ENCODE peak calls at places on chromosomes 7 and 10, in nine cellular contexts. One of them, this sample, is unnamed.

GRCh38 chr10:46520381-46520780 is 36.1 kb downstream of the GPRIN2 start:
- DNase-seq in NCI-H345: no peak
- DNase-seq in epithelial cell of esophagus: no peak
- DNase-seq in hippocampal formation: no peak
- DNase-seq in ELR: no peak
- DNase-seq in HS-5: no peak
- DNase-seq in AG10803: no peak
- DNase-seq in mesendoderm: no peak
- DNase-seq in stimulated activated CD8-positive, alpha-beta memory T cell treated with anti-CD3 and anti-CD28 coated beads, Interleukin-2, amount 100 ng/mL, for 48 hours: no peak
- DNase-seq in this sample: no peak

GRCh38 chr10:124736491-124737136 is 7.6 kb downstream of the FAM53B start:
- DNase-seq in NCI-H345: peak; percentile 3
- DNase-seq in epithelial cell of esophagus: peak; percentile 62
- DNase-seq in hippocampal formation: peak; percentile 85
- DNase-seq in ELR: no peak
- DNase-seq in HS-5: no peak
- DNase-seq in AG10803: peak; percentile 67
- DNase-seq in mesendoderm: no peak
- DNase-seq in stimulated activated CD8-positive, alpha-beta memory T cell treated with anti-CD3 and anti-CD28 coated beads, Interleukin-2, amount 100 ng/mL, for 48 hours: no peak
- DNase-seq in this sample: no peak

GRCh38 chr10:3805791-3806381 is 20.9 kb upstream of the KLF6 start:
- DNase-seq in NCI-H345: peak; percentile 61
- DNase-seq in epithelial cell of esophagus: peak; percentile 73
- DNase-seq in hippocampal formation: no peak
- DNase-seq in ELR: peak; percentile 94
- DNase-seq in HS-5: peak; percentile 61
- DNase-seq in AG10803: peak; percentile 88
- DNase-seq in mesendoderm: peak; percentile 98
- DNase-seq in stimulated activated CD8-positive, alpha-beta memory T cell treated with anti-CD3 and anti-CD28 coated beads, Interleukin-2, amount 100 ng/mL, for 48 hours: no peak
- DNase-seq in this sample: no peak

GRCh38 chr7:27560706-27561235 is 101.9 kb downstream of the HIBADH start:
- DNase-seq in NCI-H345: no peak
- DNase-seq in epithelial cell of esophagus: peak; percentile 63
- DNase-seq in hippocampal formation: no peak
- DNase-seq in ELR: peak; percentile 81
- DNase-seq in HS-5: peak; percentile 56
- DNase-seq in AG10803: peak; percentile 72
- DNase-seq in mesendoderm: no peak
- DNase-seq in stimulated activated CD8-positive, alpha-beta memory T cell treated with anti-CD3 and anti-CD28 coated beads, Interleukin-2, amount 100 ng/mL, for 48 hours: no peak
- DNase-seq in this sample: no peak

GRCh38 chr7:20331231-20331880 is 656 bp downstream of the ITGB8 start:
- DNase-seq in NCI-H345: peak; percentile 65
- DNase-seq in epithelial cell of esophagus: peak; percentile 45
- DNase-seq in hippocampal formation: peak; percentile 87
- DNase-seq in ELR: peak; percentile 32
- DNase-seq in HS-5: peak; percentile 41
- DNase-seq in AG10803: peak; percentile 21
- DNase-seq in mesendoderm: peak; percentile 71
- DNase-seq in stimulated activated CD8-positive, alpha-beta memory T cell treated with anti-CD3 and anti-CD28 coated beads, Interleukin-2, amount 100 ng/mL, for 48 hours: peak; percentile 5
- DNase-seq in this sample: no peak

GRCh38 chr10:114207349-114207748 is 28.2 kb downstream of the TDRD1 start:
- DNase-seq in NCI-H345: no peak
- DNase-seq in epithelial cell of esophagus: no peak
- DNase-seq in hippocampal formation: no peak
- DNase-seq in ELR: no peak
- DNase-seq in HS-5: no peak
- DNase-seq in AG10803: no peak
- DNase-seq in mesendoderm: no peak
- DNase-seq in stimulated activated CD8-positive, alpha-beta memory T cell treated with anti-CD3 and anti-CD28 coated beads, Interleukin-2, amount 100 ng/mL, for 48 hours: no peak
- DNase-seq in this sample: no peak

GRCh38 chr7:118185163-118185860 is 1.3 kb downstream of the LSM8 start:
- DNase-seq in NCI-H345: no peak
- DNase-seq in epithelial cell of esophagus: no peak
- DNase-seq in hippocampal formation: no peak
- DNase-seq in ELR: no peak
- DNase-seq in HS-5: no peak
- DNase-seq in AG10803: peak; percentile 80
- DNase-seq in mesendoderm: peak; percentile 10
- DNase-seq in stimulated activated CD8-positive, alpha-beta memory T cell treated with anti-CD3 and anti-CD28 coated beads, Interleukin-2, amount 100 ng/mL, for 48 hours: no peak
- DNase-seq in this sample: no peak

GRCh38 chr10:22252286-22252800 is 34.5 kb upstream of the EBLN1 start:
- DNase-seq in NCI-H345: peak; percentile 19
- DNase-seq in epithelial cell of esophagus: peak; percentile 29
- DNase-seq in hippocampal formation: peak; percentile 67
- DNase-seq in ELR: peak; percentile 43
- DNase-seq in HS-5: no peak
- DNase-seq in AG10803: peak; percentile 44
- DNase-seq in mesendoderm: peak; percentile 49
- DNase-seq in stimulated activated CD8-positive, alpha-beta memory T cell treated with anti-CD3 and anti-CD28 coated beads, Interleukin-2, amount 100 ng/mL, for 48 hours: peak; percentile 60
- DNase-seq in this sample: peak; percentile 51

GRCh38 chr10:77798940-77799339 is 127.6 kb downstream of the DLG5 start:
- DNase-seq in NCI-H345: no peak
- DNase-seq in epithelial cell of esophagus: no peak
- DNase-seq in hippocampal formation: no peak
- DNase-seq in ELR: no peak
- DNase-seq in HS-5: no peak
- DNase-seq in AG10803: no peak
- DNase-seq in mesendoderm: no peak
- DNase-seq in stimulated activated CD8-positive, alpha-beta memory T cell treated with anti-CD3 and anti-CD28 coated beads, Interleukin-2, amount 100 ng/mL, for 48 hours: no peak
- DNase-seq in this sample: no peak

GRCh38 chr7:57370066-57370738 is 79.8 kb upstream of the ZNF716 start:
- DNase-seq in NCI-H345: no peak
- DNase-seq in epithelial cell of esophagus: no peak
- DNase-seq in hippocampal formation: no peak
- DNase-seq in ELR: no peak
- DNase-seq in HS-5: no peak
- DNase-seq in AG10803: no peak
- DNase-seq in mesendoderm: no peak
- DNase-seq in stimulated activated CD8-positive, alpha-beta memory T cell treated with anti-CD3 and anti-CD28 coated beads, Interleukin-2, amount 100 ng/mL, for 48 hours: no peak
- DNase-seq in this sample: no peak

GRCh38 chr10:126270116-126270515 is 118.2 kb downstream of the ADAM12 start:
- DNase-seq in NCI-H345: no peak
- DNase-seq in epithelial cell of esophagus: peak; percentile 23
- DNase-seq in hippocampal formation: no peak
- DNase-seq in ELR: peak; percentile 68
- DNase-seq in HS-5: peak; percentile 57
- DNase-seq in AG10803: peak; percentile 77
- DNase-seq in mesendoderm: no peak
- DNase-seq in stimulated activated CD8-positive, alpha-beta memory T cell treated with anti-CD3 and anti-CD28 coated beads, Interleukin-2, amount 100 ng/mL, for 48 hours: no peak
- DNase-seq in this sample: no peak

GRCh38 chr7:70586822-70587221 is 545.1 kb upstream of the GALNT17 start:
- DNase-seq in NCI-H345: no peak
- DNase-seq in epithelial cell of esophagus: no peak
- DNase-seq in hippocampal formation: no peak
- DNase-seq in ELR: no peak
- DNase-seq in HS-5: no peak
- DNase-seq in AG10803: peak; percentile 88
- DNase-seq in mesendoderm: no peak
- DNase-seq in stimulated activated CD8-positive, alpha-beta memory T cell treated with anti-CD3 and anti-CD28 coated beads, Interleukin-2, amount 100 ng/mL, for 48 hours: no peak
- DNase-seq in this sample: no peak

GRCh38 chr10:102634696-102635095 is 9.6 kb upstream of the TRIM8 start:
- DNase-seq in NCI-H345: no peak
- DNase-seq in epithelial cell of esophagus: peak; percentile 80
- DNase-seq in hippocampal formation: no peak
- DNase-seq in ELR: no peak
- DNase-seq in HS-5: no peak
- DNase-seq in AG10803: no peak
- DNase-seq in mesendoderm: no peak
- DNase-seq in stimulated activated CD8-positive, alpha-beta memory T cell treated with anti-CD3 and anti-CD28 coated beads, Interleukin-2, amount 100 ng/mL, for 48 hours: no peak
- DNase-seq in this sample: no peak

GRCh38 chr7:81158189-81158588 is 239.3 kb upstream of the SEMA3C start:
- DNase-seq in NCI-H345: peak; percentile 47
- DNase-seq in epithelial cell of esophagus: no peak
- DNase-seq in hippocampal formation: no peak
- DNase-seq in ELR: no peak
- DNase-seq in HS-5: no peak
- DNase-seq in AG10803: no peak
- DNase-seq in mesendoderm: peak; percentile 8
- DNase-seq in stimulated activated CD8-positive, alpha-beta memory T cell treated with anti-CD3 and anti-CD28 coated beads, Interleukin-2, amount 100 ng/mL, for 48 hours: no peak
- DNase-seq in this sample: no peak

GRCh38 chr7:142140560-142140959 is 29.0 kb downstream of the MGAM2 start:
- DNase-seq in NCI-H345: no peak
- DNase-seq in epithelial cell of esophagus: no peak
- DNase-seq in hippocampal formation: no peak
- DNase-seq in ELR: no peak
- DNase-seq in HS-5: no peak
- DNase-seq in AG10803: no peak
- DNase-seq in mesendoderm: no peak
- DNase-seq in stimulated activated CD8-positive, alpha-beta memory T cell treated with anti-CD3 and anti-CD28 coated beads, Interleukin-2, amount 100 ng/mL, for 48 hours: no peak
- DNase-seq in this sample: no peak

GRCh38 chr10:30368065-30368718 is 19.1 kb upstream of the MTPAP start:
- DNase-seq in NCI-H345: no peak
- DNase-seq in epithelial cell of esophagus: peak; percentile 67
- DNase-seq in hippocampal formation: no peak
- DNase-seq in ELR: no peak
- DNase-seq in HS-5: no peak
- DNase-seq in AG10803: peak; percentile 49
- DNase-seq in mesendoderm: no peak
- DNase-seq in stimulated activated CD8-positive, alpha-beta memory T cell treated with anti-CD3 and anti-CD28 coated beads, Interleukin-2, amount 100 ng/mL, for 48 hours: no peak
- DNase-seq in this sample: no peak

GRCh38 chr7:87058739-87059524 is 522 bp downstream of the ELAPOR2 start:
- DNase-seq in NCI-H345: peak; percentile 24
- DNase-seq in epithelial cell of esophagus: peak; percentile 5
- DNase-seq in hippocampal formation: peak; percentile 33
- DNase-seq in ELR: no peak
- DNase-seq in HS-5: no peak
- DNase-seq in AG10803: no peak
- DNase-seq in mesendoderm: peak; percentile 66
- DNase-seq in stimulated activated CD8-positive, alpha-beta memory T cell treated with anti-CD3 and anti-CD28 coated beads, Interleukin-2, amount 100 ng/mL, for 48 hours: no peak
- DNase-seq in this sample: peak; percentile 19

GRCh38 chr10:124500767-124501166 is 39.1 kb downstream of the LHPP start:
- DNase-seq in NCI-H345: no peak
- DNase-seq in epithelial cell of esophagus: no peak
- DNase-seq in hippocampal formation: no peak
- DNase-seq in ELR: no peak
- DNase-seq in HS-5: no peak
- DNase-seq in AG10803: no peak
- DNase-seq in mesendoderm: no peak
- DNase-seq in stimulated activated CD8-positive, alpha-beta memory T cell treated with anti-CD3 and anti-CD28 coated beads, Interleukin-2, amount 100 ng/mL, for 48 hours: no peak
- DNase-seq in this sample: no peak

GRCh38 chr10:119981826-119982225 is 89.3 kb downstream of the SEC23IP start:
- DNase-seq in NCI-H345: no peak
- DNase-seq in epithelial cell of esophagus: peak; percentile 8
- DNase-seq in hippocampal formation: no peak
- DNase-seq in ELR: peak; percentile 3
- DNase-seq in HS-5: no peak
- DNase-seq in AG10803: no peak
- DNase-seq in mesendoderm: no peak
- DNase-seq in stimulated activated CD8-positive, alpha-beta memory T cell treated with anti-CD3 and anti-CD28 coated beads, Interleukin-2, amount 100 ng/mL, for 48 hours: no peak
- DNase-seq in this sample: no peak

GRCh38 chr7:133310232-133310852 is 57.5 kb downstream of the EXOC4 start:
- DNase-seq in NCI-H345: peak; percentile 90
- DNase-seq in epithelial cell of esophagus: no peak
- DNase-seq in hippocampal formation: no peak
- DNase-seq in ELR: no peak
- DNase-seq in HS-5: no peak
- DNase-seq in AG10803: no peak
- DNase-seq in mesendoderm: no peak
- DNase-seq in stimulated activated CD8-positive, alpha-beta memory T cell treated with anti-CD3 and anti-CD28 coated beads, Interleukin-2, amount 100 ng/mL, for 48 hours: no peak
- DNase-seq in this sample: no peak

GRCh38 chr7:31785081-31785480 is 98.1 kb downstream of the PPP1R17 start:
- DNase-seq in NCI-H345: no peak
- DNase-seq in epithelial cell of esophagus: no peak
- DNase-seq in hippocampal formation: no peak
- DNase-seq in ELR: no peak
- DNase-seq in HS-5: no peak
- DNase-seq in AG10803: no peak
- DNase-seq in mesendoderm: no peak
- DNase-seq in stimulated activated CD8-positive, alpha-beta memory T cell treated with anti-CD3 and anti-CD28 coated beads, Interleukin-2, amount 100 ng/mL, for 48 hours: no peak
- DNase-seq in this sample: no peak

GRCh38 chr7:36161996-36162395 is 8.9 kb downstream of the EEPD1 start:
- DNase-seq in NCI-H345: peak; percentile 30
- DNase-seq in epithelial cell of esophagus: peak; percentile 79
- DNase-seq in hippocampal formation: no peak
- DNase-seq in ELR: no peak
- DNase-seq in HS-5: no peak
- DNase-seq in AG10803: no peak
- DNase-seq in mesendoderm: peak; percentile 54
- DNase-seq in stimulated activated CD8-positive, alpha-beta memory T cell treated with anti-CD3 and anti-CD28 coated beads, Interleukin-2, amount 100 ng/mL, for 48 hours: no peak
- DNase-seq in this sample: no peak

GRCh38 chr10:125296598-125296997 is 136.2 kb upstream of the CTBP2 start:
- DNase-seq in NCI-H345: no peak
- DNase-seq in epithelial cell of esophagus: peak; percentile 38
- DNase-seq in hippocampal formation: no peak
- DNase-seq in ELR: no peak
- DNase-seq in HS-5: no peak
- DNase-seq in AG10803: no peak
- DNase-seq in mesendoderm: no peak
- DNase-seq in stimulated activated CD8-positive, alpha-beta memory T cell treated with anti-CD3 and anti-CD28 coated beads, Interleukin-2, amount 100 ng/mL, for 48 hours: no peak
- DNase-seq in this sample: no peak

GRCh38 chr10:88702848-88703597 is 3.0 kb upstream of the LIPK start:
- DNase-seq in NCI-H345: peak; percentile 36
- DNase-seq in epithelial cell of esophagus: peak; percentile 93
- DNase-seq in hippocampal formation: no peak
- DNase-seq in ELR: peak; percentile 27
- DNase-seq in HS-5: no peak
- DNase-seq in AG10803: no peak
- DNase-seq in mesendoderm: peak; percentile 94
- DNase-seq in stimulated activated CD8-positive, alpha-beta memory T cell treated with anti-CD3 and anti-CD28 coated beads, Interleukin-2, amount 100 ng/mL, for 48 hours: no peak
- DNase-seq in this sample: no peak

GRCh38 chr7:44268671-44269070 is 56.7 kb downstream of the CAMK2B start:
- DNase-seq in NCI-H345: no peak
- DNase-seq in epithelial cell of esophagus: no peak
- DNase-seq in hippocampal formation: no peak
- DNase-seq in ELR: no peak
- DNase-seq in HS-5: no peak
- DNase-seq in AG10803: no peak
- DNase-seq in mesendoderm: no peak
- DNase-seq in stimulated activated CD8-positive, alpha-beta memory T cell treated with anti-CD3 and anti-CD28 coated beads, Interleukin-2, amount 100 ng/mL, for 48 hours: no peak
- DNase-seq in this sample: no peak

GRCh38 chr7:130961128-130961601 is 227.2 kb upstream of the KLF14 start:
- DNase-seq in NCI-H345: no peak
- DNase-seq in epithelial cell of esophagus: peak; percentile 78
- DNase-seq in hippocampal formation: no peak
- DNase-seq in ELR: peak; percentile 83
- DNase-seq in HS-5: peak; percentile 71
- DNase-seq in AG10803: peak; percentile 89
- DNase-seq in mesendoderm: no peak
- DNase-seq in stimulated activated CD8-positive, alpha-beta memory T cell treated with anti-CD3 and anti-CD28 coated beads, Interleukin-2, amount 100 ng/mL, for 48 hours: peak; percentile 62
- DNase-seq in this sample: peak; percentile 78

GRCh38 chr10:22557321-22557720 is 157.1 kb downstream of the PIP4K2A start:
- DNase-seq in NCI-H345: no peak
- DNase-seq in epithelial cell of esophagus: peak; percentile 8
- DNase-seq in hippocampal formation: no peak
- DNase-seq in ELR: no peak
- DNase-seq in HS-5: no peak
- DNase-seq in AG10803: no peak
- DNase-seq in mesendoderm: no peak
- DNase-seq in stimulated activated CD8-positive, alpha-beta memory T cell treated with anti-CD3 and anti-CD28 coated beads, Interleukin-2, amount 100 ng/mL, for 48 hours: no peak
- DNase-seq in this sample: no peak

GRCh38 chr7:72544486-72544885 is 132.3 kb upstream of the CALN1 start:
- DNase-seq in NCI-H345: no peak
- DNase-seq in epithelial cell of esophagus: no peak
- DNase-seq in hippocampal formation: no peak
- DNase-seq in ELR: no peak
- DNase-seq in HS-5: no peak
- DNase-seq in AG10803: no peak
- DNase-seq in mesendoderm: no peak
- DNase-seq in stimulated activated CD8-positive, alpha-beta memory T cell treated with anti-CD3 and anti-CD28 coated beads, Interleukin-2, amount 100 ng/mL, for 48 hours: no peak
- DNase-seq in this sample: no peak

GRCh38 chr7:83162402-83163256 is at the start of gene PCLO:
- DNase-seq in NCI-H345: peak; percentile 95
- DNase-seq in epithelial cell of esophagus: peak; percentile 96
- DNase-seq in hippocampal formation: peak; percentile 72
- DNase-seq in ELR: peak; percentile 85
- DNase-seq in HS-5: peak; percentile 67
- DNase-seq in AG10803: peak; percentile 1
- DNase-seq in mesendoderm: peak; percentile 96
- DNase-seq in stimulated activated CD8-positive, alpha-beta memory T cell treated with anti-CD3 and anti-CD28 coated beads, Interleukin-2, amount 100 ng/mL, for 48 hours: peak; percentile 39
- DNase-seq in this sample: no peak

GRCh38 chr10:79004311-79004710 is 64.5 kb upstream of the ZMIZ1 start:
- DNase-seq in NCI-H345: no peak
- DNase-seq in epithelial cell of esophagus: peak; percentile 52
- DNase-seq in hippocampal formation: no peak
- DNase-seq in ELR: no peak
- DNase-seq in HS-5: no peak
- DNase-seq in AG10803: no peak
- DNase-seq in mesendoderm: no peak
- DNase-seq in stimulated activated CD8-positive, alpha-beta memory T cell treated with anti-CD3 and anti-CD28 coated beads, Interleukin-2, amount 100 ng/mL, for 48 hours: no peak
- DNase-seq in this sample: no peak

GRCh38 chr10:121455377-121455776 is 142.9 kb downstream of the FGFR2 start:
- DNase-seq in NCI-H345: no peak
- DNase-seq in epithelial cell of esophagus: no peak
- DNase-seq in hippocampal formation: no peak
- DNase-seq in ELR: no peak
- DNase-seq in HS-5: no peak
- DNase-seq in AG10803: no peak
- DNase-seq in mesendoderm: peak; percentile 94
- DNase-seq in stimulated activated CD8-positive, alpha-beta memory T cell treated with anti-CD3 and anti-CD28 coated beads, Interleukin-2, amount 100 ng/mL, for 48 hours: no peak
- DNase-seq in this sample: no peak